ENCODE peak calls at places on chromosome 20, in eight cellular contexts. I is transverse colon, T is sigmoid colon, B is K562, M is GM12878, E is SK-N-SH, Y is stomach, D is tibial nerve. O is an unnamed sample.

GRCh38 chr20:8454137-8454712 is 322.2 kb downstream of the PLCB1 start:
- DNase-seq in B (no peak), Y (no peak), E (peak; percentile 8), I (no peak), T (no peak), D (no peak), M (peak; percentile 17), O (no peak)

GRCh38 chr20:37741560-37741959 is 47.7 kb downstream of the CTNNBL1 start:
- DNase-seq in D (no peak), M (no peak), Y (no peak), E (no peak), T (no peak), I (no peak), B (no peak), O (no peak)

GRCh38 chr20:32079655-32080109 is 27.6 kb downstream of the HCK start:
- DNase-seq in M (no peak), T (no peak), E (no peak), I (no peak), Y (no peak), B (no peak), D (no peak), O (no peak)

GRCh38 chr20:20259534-20259933 is 108.4 kb upstream of the INSM1 start:
- DNase-seq in I (no peak), Y (no peak), T (no peak), E (no peak), M (no peak), D (no peak), B (no peak), O (no peak)

GRCh38 chr20:20549699-20550098 is 162.7 kb downstream of the RALGAPA2 start:
- DNase-seq in M (no peak), T (no peak), I (no peak), D (no peak), E (no peak), Y (no peak), B (no peak), O (no peak)

GRCh38 chr20:1509237-1509636 is 18.0 kb upstream of the SIRPB2 start:
- DNase-seq in M (no peak), I (no peak), B (no peak), E (peak; percentile 8), T (no peak), Y (no peak), D (no peak), O (no peak)

GRCh38 chr20:36950432-36951197 is 893 bp downstream of the SAMHD1 start:
- DNase-seq in D (no peak), M (no peak), E (no peak), T (peak; percentile 63), Y (peak; percentile 28), B (peak; percentile 17), I (peak; percentile 39), O (no peak)

GRCh38 chr20:8766868-8767390 is 302.0 kb upstream of the PLCB4 start:
- DNase-seq in D (no peak), E (no peak), I (no peak), Y (no peak), B (no peak), M (no peak), T (no peak), O (no peak)

GRCh38 chr20:9789136-9789535 is 49.7 kb downstream of the PAK5 start:
- DNase-seq in Y (no peak), E (no peak), D (no peak), M (no peak), I (no peak), T (no peak), B (no peak), O (no peak)

GRCh38 chr20:52965819-52966218 is 6.3 kb upstream of the TSHZ2 start:
- DNase-seq in M (no peak), D (no peak), E (no peak), T (no peak), Y (no peak), I (no peak), B (no peak), O (no peak)

GRCh38 chr20:32674362-32674789 is 635 bp upstream of the C20orf203 start:
- DNase-seq in T (no peak), D (peak; percentile 27), E (peak; percentile 72), M (no peak), I (peak; percentile 60), Y (peak; percentile 56), B (peak; percentile 78), O (no peak)

GRCh38 chr20:20824924-20825584 is 112.6 kb upstream of the RALGAPA2 start:
- DNase-seq in D (peak; percentile 38), E (peak; percentile 56), T (peak; percentile 68), I (peak; percentile 58), Y (peak; percentile 62), B (peak; percentile 46), M (peak; percentile 11), O (peak; percentile 72)

GRCh38 chr20:10637563-10637962 is 36.2 kb downstream of the JAG1 start:
- DNase-seq in B (no peak), I (no peak), E (no peak), D (no peak), Y (no peak), T (no peak), M (no peak), O (no peak)

GRCh38 chr20:9927224-9927623 is 88.3 kb upstream of the PAK5 start:
- DNase-seq in I (no peak), B (no peak), E (no peak), M (no peak), T (no peak), Y (no peak), D (no peak), O (no peak)

DNA sequence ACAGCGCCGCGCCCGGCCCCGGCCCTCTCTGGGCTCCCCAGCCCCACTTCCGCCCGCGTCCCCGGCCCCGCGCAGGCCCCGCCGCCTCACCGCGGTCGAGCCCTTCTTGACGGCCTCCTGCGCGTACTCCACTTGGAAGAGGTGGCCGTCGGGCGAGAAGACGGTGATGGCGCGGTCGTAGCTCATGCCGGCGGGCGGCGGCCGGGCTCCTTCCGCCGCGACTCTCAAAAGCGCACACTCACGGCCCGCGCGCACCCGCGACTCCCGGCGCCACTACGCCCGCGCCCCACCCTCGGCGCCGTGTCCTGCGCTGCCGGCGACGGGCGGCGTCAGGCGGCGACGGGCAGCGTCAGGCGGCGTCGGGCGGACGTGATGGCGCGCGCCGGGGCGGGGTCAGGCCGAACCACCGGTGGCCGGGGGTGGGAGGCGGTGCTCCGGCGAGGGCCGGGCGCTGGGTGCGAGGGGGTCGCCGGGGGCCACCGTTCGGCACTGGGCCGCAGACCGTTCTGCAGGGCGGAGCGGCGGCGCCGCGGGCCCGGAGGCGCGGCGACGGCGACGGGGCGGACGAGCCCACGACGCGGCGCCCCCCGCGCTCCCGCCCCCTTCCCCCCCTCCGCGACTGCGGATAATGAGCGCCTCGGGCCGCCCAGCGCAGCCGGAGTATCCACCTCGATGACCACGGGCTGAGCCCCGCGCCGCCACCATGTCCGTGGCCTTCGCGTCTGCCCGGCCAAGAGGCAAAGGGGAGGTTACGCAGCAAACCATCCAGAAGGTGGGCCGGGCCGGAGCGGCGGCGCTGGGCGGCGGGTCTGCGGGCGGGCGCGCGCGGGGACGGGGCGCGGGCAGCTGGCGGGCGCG is at the start of the genes PSMA7 and SS18L1:
- DNase-seq in I (peak; percentile 89), B (peak; percentile 83), Y (peak; percentile 89), T (peak; percentile 93), D (peak; percentile 68), M (no peak), E (peak; percentile 97), O (peak; percentile 88)
- TF ChIP-seq EP300 in I (no peak), B (no peak), Y (no peak), T (no peak), D (no peak), M (no peak), E (no peak), O (no peak)

GRCh38 chr20:44649976-44650375 is 1.5 kb downstream of the ADA start:
- DNase-seq in I (no peak), M (no peak), T (no peak), Y (no peak), B (no peak), E (no peak), D (no peak), O (no peak)
- H3K4me3 ChIP-seq in I (no peak overlapping the region), M (peak overlapping the region; percentile 95), T (no peak overlapping the region), Y (peak overlapping the region; percentile 83), B (no peak overlapping the region), E (no peak overlapping the region), D (no peak overlapping the region), O (peak overlapping the region; percentile 80)

GRCh38 chr20:14259691-14260090 is 77.7 kb downstream of the FLRT3 start:
- DNase-seq in Y (no peak), M (no peak), T (no peak), I (no peak), B (no peak), E (no peak), D (no peak), O (no peak)

GRCh38 chr20:14264869-14265268 is 72.5 kb downstream of the FLRT3 start:
- DNase-seq in M (no peak), B (no peak), Y (no peak), D (no peak), E (peak; percentile 4), I (no peak), T (no peak), O (no peak)
- TF ChIP-seq CTCF in M (no peak), B (no peak), Y (no peak), D (no peak), E (peak; percentile 51), I (peak; percentile 37), T (no peak), O (no peak)

GRCh38 chr20:57867181-57867803 is 157.5 kb upstream of the PMEPA1 start:
- DNase-seq in D (no peak), I (no peak), M (no peak), E (no peak), Y (no peak), T (peak; percentile 10), B (no peak), O (no peak)

GRCh38 chr20:57868310-57868709 is 158.5 kb upstream of the PMEPA1 start:
- DNase-seq in B (no peak), I (no peak), M (no peak), Y (no peak), D (no peak), T (peak; percentile 50), E (no peak), O (no peak)

GRCh38 chr20:57865266-57865665 is 155.5 kb upstream of the PMEPA1 start:
- DNase-seq in B (no peak), M (no peak), I (no peak), T (no peak), Y (no peak), D (no peak), E (no peak), O (no peak)

GRCh38 chr20:57867807-57868206 is 158.0 kb upstream of the PMEPA1 start:
- DNase-seq in B (no peak), I (no peak), D (no peak), M (no peak), Y (no peak), E (no peak), T (peak; percentile 18), O (no peak)

DNA sequence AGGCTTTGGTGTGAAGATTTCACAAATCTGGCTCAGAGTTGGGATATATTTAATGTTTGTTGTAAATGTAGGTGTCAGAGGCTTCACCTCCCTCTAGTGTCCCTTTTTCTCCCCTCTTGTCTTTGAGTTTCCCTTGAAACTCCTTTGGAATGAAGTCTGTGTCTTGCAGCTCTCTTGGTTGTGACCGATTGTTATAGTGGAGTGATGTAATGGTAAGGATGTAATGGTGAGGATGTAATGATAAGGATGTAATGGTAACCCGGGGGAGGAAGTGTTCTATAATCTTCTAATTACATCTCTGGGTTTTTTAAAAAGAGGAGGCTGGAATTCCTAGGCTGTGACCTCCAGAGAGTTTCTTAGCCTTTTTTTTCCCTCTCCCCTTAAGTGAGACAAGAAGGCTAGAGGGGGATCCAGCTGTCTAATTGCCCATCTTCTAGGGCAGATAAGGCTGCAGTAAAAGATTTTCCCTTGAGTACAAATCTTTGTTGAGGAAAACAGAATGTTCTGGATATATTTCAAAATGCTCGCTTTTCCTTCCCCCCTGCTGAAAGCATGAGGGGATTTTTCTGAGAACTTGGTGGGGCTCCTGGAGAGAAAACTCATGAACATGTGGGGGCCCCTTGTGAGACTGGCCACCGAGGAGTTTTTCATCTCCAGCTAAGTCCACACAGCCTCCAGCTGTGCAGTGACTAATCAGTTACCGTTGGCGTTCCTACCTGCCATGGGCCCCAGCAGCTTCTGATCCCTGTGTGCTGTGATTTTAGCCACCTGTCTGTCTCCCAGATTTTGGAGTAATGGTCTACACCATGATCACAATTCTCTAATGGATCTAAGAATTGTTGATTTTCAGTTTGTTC is 156.7 kb upstream of the PMEPA1 start:
- DNase-seq in Y (no peak), I (no peak), T (peak; percentile 19), M (no peak), B (no peak), D (no peak), E (no peak), O (no peak)
- TF ChIP-seq EP300 in Y (no peak), I (no peak), T (no peak), M (no peak), B (no peak), D (no peak), E (no peak), O (no peak)